ENCODE peak calls at places on chromosomes 2 and 18, in five cellular contexts. One of them, this sample, is unnamed. For H3K4me1, the result is how much of the 10 kb centered on the place peaks cover.

GRCh38 chr2:33505966-33506365 is 29.5 kb downstream of the RASGRP3 start:
- DNase-seq in right cardiac atrium: no peak
- DNase-seq in PC-3: no peak
- DNase-seq in CD8-positive, alpha-beta T cell: no peak
- DNase-seq in fibroblast of lung: no peak
- DNase-seq in this sample: no peak

GRCh38 chr2:64924178-64924934 is 64.8 kb upstream of the SLC1A4 start:
- DNase-seq in fibroblast of lung: no peak
- DNase-seq in right cardiac atrium: no peak
- DNase-seq in PC-3: no peak
- DNase-seq in CD8-positive, alpha-beta T cell: no peak
- DNase-seq in this sample: no peak

GRCh38 chr2:105730170-105730569 is 14.5 kb upstream of the NCK2 start:
- DNase-seq in CD8-positive, alpha-beta T cell: no peak
- DNase-seq in fibroblast of lung: no peak
- DNase-seq in right cardiac atrium: no peak
- DNase-seq in PC-3: no peak
- DNase-seq in this sample: no peak

GRCh38 chr2:112010751-112011150 is 44.3 kb upstream of the TMEM87B start:
- DNase-seq in right cardiac atrium: peak
- DNase-seq in CD8-positive, alpha-beta T cell: no peak
- DNase-seq in fibroblast of lung: no peak
- DNase-seq in PC-3: peak
- DNase-seq in this sample: no peak

GRCh38 chr2:64442277-64442676 is 11.7 kb upstream of the LGALSL start:
- DNase-seq in fibroblast of lung: no peak
- DNase-seq in CD8-positive, alpha-beta T cell: no peak
- DNase-seq in PC-3: no peak
- DNase-seq in right cardiac atrium: no peak
- DNase-seq in this sample: no peak

GRCh38 chr2:119723784-119724467 is 35.8 kb upstream of the PTPN4 start:
- DNase-seq in right cardiac atrium: no peak
- DNase-seq in PC-3: no peak
- DNase-seq in CD8-positive, alpha-beta T cell: no peak
- DNase-seq in fibroblast of lung: peak
- DNase-seq in this sample: no peak

GRCh38 chr2:241558532-241559488 is at the start of gene BOK:
- DNase-seq in CD8-positive, alpha-beta T cell: no peak
- DNase-seq in fibroblast of lung: peak
- DNase-seq in PC-3: peak
- DNase-seq in right cardiac atrium: peak
- DNase-seq in this sample: no peak

GRCh38 chr2:64767670-64768425 is 114.1 kb upstream of the SERTAD2 start:
- DNase-seq in right cardiac atrium: peak
- DNase-seq in CD8-positive, alpha-beta T cell: peak
- DNase-seq in fibroblast of lung: peak
- DNase-seq in PC-3: peak
- DNase-seq in this sample: peak

GRCh38 chr18:58456625-58457024 is 172.3 kb downstream of the ALPK2 start:
- DNase-seq in fibroblast of lung: no peak
- DNase-seq in CD8-positive, alpha-beta T cell: no peak
- DNase-seq in right cardiac atrium: no peak
- DNase-seq in PC-3: no peak
- DNase-seq in this sample: no peak

GRCh38 chr2:173134703-173135102 is 59.1 kb downstream of the MAP3K20 start:
- DNase-seq in right cardiac atrium: no peak
- DNase-seq in fibroblast of lung: peak
- DNase-seq in PC-3: no peak
- DNase-seq in CD8-positive, alpha-beta T cell: no peak
- DNase-seq in this sample: peak

GRCh38 chr2:20430461-20431302 is 16.2 kb upstream of the RHOB start:
- DNase-seq in right cardiac atrium: no peak
- DNase-seq in fibroblast of lung: no peak
- DNase-seq in PC-3: peak
- DNase-seq in CD8-positive, alpha-beta T cell: no peak
- DNase-seq in this sample: peak

GRCh38 chr2:152376968-152377367 is 42.0 kb downstream of the FMNL2 start:
- DNase-seq in right cardiac atrium: no peak
- DNase-seq in CD8-positive, alpha-beta T cell: no peak
- DNase-seq in fibroblast of lung: no peak
- DNase-seq in PC-3: peak
- DNase-seq in this sample: no peak

GRCh38 chr2:85189606-85190270 is 56.5 kb downstream of the TCF7L1 start:
- DNase-seq in CD8-positive, alpha-beta T cell: no peak
- DNase-seq in right cardiac atrium: no peak
- DNase-seq in fibroblast of lung: no peak
- DNase-seq in PC-3: no peak
- DNase-seq in this sample: no peak

GRCh38 chr2:74414913-74415761 is 6.3 kb downstream of the C2orf81 start:
- DNase-seq in fibroblast of lung: peak
- DNase-seq in PC-3: no peak
- DNase-seq in CD8-positive, alpha-beta T cell: no peak
- DNase-seq in right cardiac atrium: peak
- DNase-seq in this sample: no peak

GRCh38 chr2:226644342-226644957 is 155.2 kb downstream of the IRS1 start:
- DNase-seq in right cardiac atrium: peak
- DNase-seq in fibroblast of lung: peak
- DNase-seq in CD8-positive, alpha-beta T cell: no peak
- DNase-seq in PC-3: no peak
- DNase-seq in this sample: peak

GRCh38 chr2:222561817-222562424 is 94.0 kb downstream of the FARSB start:
- DNase-seq in fibroblast of lung: peak
- DNase-seq in CD8-positive, alpha-beta T cell: peak
- DNase-seq in PC-3: peak
- DNase-seq in right cardiac atrium: no peak
- DNase-seq in this sample: no peak

GRCh38 chr2:28292491-28292890 is 100.2 kb upstream of the FOSL2 start:
- DNase-seq in CD8-positive, alpha-beta T cell: no peak
- DNase-seq in PC-3: no peak
- DNase-seq in right cardiac atrium: no peak
- DNase-seq in fibroblast of lung: peak
- DNase-seq in this sample: no peak

DNA sequence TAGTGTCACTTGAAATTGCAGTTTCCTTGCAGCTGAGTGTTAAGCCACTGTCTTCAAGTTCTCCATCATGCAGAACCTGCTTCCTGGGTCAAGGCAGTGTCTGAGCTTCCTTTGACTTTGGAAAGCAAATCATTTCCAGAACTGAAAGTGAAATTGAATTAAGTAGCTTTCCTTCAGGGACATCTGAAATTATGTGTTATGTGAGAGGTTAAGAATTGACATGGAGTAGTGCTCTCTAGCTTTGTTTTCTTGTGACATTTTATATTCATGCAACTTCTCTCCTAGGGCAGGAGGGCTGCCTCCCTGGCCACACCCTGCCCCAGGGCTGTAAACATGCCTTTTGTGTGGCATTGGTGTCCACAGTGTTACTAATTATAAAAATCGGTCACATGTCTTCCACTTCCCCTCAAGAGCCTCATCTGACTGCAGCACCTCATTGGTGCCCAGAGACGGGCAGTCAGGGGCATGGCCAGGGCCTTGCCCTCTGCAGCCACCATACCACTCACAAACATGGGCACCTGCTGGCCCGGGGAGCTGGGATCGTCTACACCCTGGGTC is 14.4 kb downstream of the RAB12 start:
- DNase-seq in PC-3: no peak
- DNase-seq in fibroblast of lung: peak
- DNase-seq in CD8-positive, alpha-beta T cell: no peak
- DNase-seq in right cardiac atrium: peak
- DNase-seq in this sample: no peak
- H3K4me1 ChIP-seq in PC-3: under half
- H3K4me1 ChIP-seq in fibroblast of lung: under half
- H3K4me1 ChIP-seq in CD8-positive, alpha-beta T cell: under half
- H3K4me1 ChIP-seq in right cardiac atrium: under half
- H3K4me1 ChIP-seq in this sample: under half

GRCh38 chr2:217357886-217358620 is 498.2 kb upstream of the TNP1 start:
- DNase-seq in right cardiac atrium: no peak
- DNase-seq in CD8-positive, alpha-beta T cell: no peak
- DNase-seq in fibroblast of lung: no peak
- DNase-seq in PC-3: no peak
- DNase-seq in this sample: no peak

GRCh38 chr2:217356795-217357194 is 496.9 kb upstream of the TNP1 start:
- DNase-seq in PC-3: no peak
- DNase-seq in CD8-positive, alpha-beta T cell: no peak
- DNase-seq in fibroblast of lung: no peak
- DNase-seq in right cardiac atrium: peak
- DNase-seq in this sample: no peak

GRCh38 chr2:217360111-217360510 is 500.2 kb upstream of the TNP1 start:
- DNase-seq in CD8-positive, alpha-beta T cell: no peak
- DNase-seq in fibroblast of lung: no peak
- DNase-seq in right cardiac atrium: no peak
- DNase-seq in PC-3: no peak
- DNase-seq in this sample: no peak

GRCh38 chr2:217351378-217351777 is 491.5 kb upstream of the TNP1 start:
- DNase-seq in PC-3: no peak
- DNase-seq in right cardiac atrium: no peak
- DNase-seq in fibroblast of lung: no peak
- DNase-seq in CD8-positive, alpha-beta T cell: no peak
- DNase-seq in this sample: no peak

GRCh38 chr2:217356142-217356541 is 496.3 kb upstream of the TNP1 start:
- DNase-seq in PC-3: no peak
- DNase-seq in right cardiac atrium: no peak
- DNase-seq in CD8-positive, alpha-beta T cell: no peak
- DNase-seq in fibroblast of lung: no peak
- DNase-seq in this sample: no peak
- H3K4me1 ChIP-seq in PC-3: under half
- H3K4me1 ChIP-seq in right cardiac atrium: under half
- H3K4me1 ChIP-seq in CD8-positive, alpha-beta T cell: under half
- H3K4me1 ChIP-seq in fibroblast of lung: under half
- H3K4me1 ChIP-seq in this sample: under half

GRCh38 chr2:240430595-240430994 is 4.9 kb upstream of the GPC1 start:
- DNase-seq in PC-3: no peak
- DNase-seq in CD8-positive, alpha-beta T cell: no peak
- DNase-seq in fibroblast of lung: no peak
- DNase-seq in right cardiac atrium: no peak
- DNase-seq in this sample: no peak
- H3K4me1 ChIP-seq in PC-3: under half
- H3K4me1 ChIP-seq in CD8-positive, alpha-beta T cell: under half
- H3K4me1 ChIP-seq in fibroblast of lung: under half
- H3K4me1 ChIP-seq in right cardiac atrium: under half
- H3K4me1 ChIP-seq in this sample: under half

GRCh38 chr2:218569038-218569431 is 396 bp downstream of the CNOT9 start:
- DNase-seq in right cardiac atrium: no peak
- DNase-seq in fibroblast of lung: peak
- DNase-seq in CD8-positive, alpha-beta T cell: peak
- DNase-seq in PC-3: peak
- DNase-seq in this sample: peak
- H3K4me1 ChIP-seq in right cardiac atrium: under half
- H3K4me1 ChIP-seq in fibroblast of lung: under half
- H3K4me1 ChIP-seq in CD8-positive, alpha-beta T cell: under half
- H3K4me1 ChIP-seq in PC-3: under half
- H3K4me1 ChIP-seq in this sample: under half

GRCh38 chr2:37672104-37672869 is 845 bp upstream of the CDC42EP3 start:
- DNase-seq in right cardiac atrium: peak
- DNase-seq in fibroblast of lung: peak
- DNase-seq in PC-3: peak
- DNase-seq in CD8-positive, alpha-beta T cell: peak
- DNase-seq in this sample: peak

GRCh38 chr2:37669500-37669899 is 1.9 kb downstream of the CDC42EP3 start:
- DNase-seq in right cardiac atrium: no peak
- DNase-seq in fibroblast of lung: no peak
- DNase-seq in PC-3: no peak
- DNase-seq in CD8-positive, alpha-beta T cell: no peak
- DNase-seq in this sample: no peak

GRCh38 chr2:37671013-37671815 is at the start of gene CDC42EP3:
- DNase-seq in CD8-positive, alpha-beta T cell: peak
- DNase-seq in fibroblast of lung: no peak
- DNase-seq in right cardiac atrium: peak
- DNase-seq in PC-3: peak
- DNase-seq in this sample: peak

GRCh38 chr2:37671816-37672103 is 318 bp upstream of the CDC42EP3 start:
- DNase-seq in right cardiac atrium: no peak
- DNase-seq in PC-3: no peak
- DNase-seq in CD8-positive, alpha-beta T cell: no peak
- DNase-seq in fibroblast of lung: no peak
- DNase-seq in this sample: peak

DNA sequence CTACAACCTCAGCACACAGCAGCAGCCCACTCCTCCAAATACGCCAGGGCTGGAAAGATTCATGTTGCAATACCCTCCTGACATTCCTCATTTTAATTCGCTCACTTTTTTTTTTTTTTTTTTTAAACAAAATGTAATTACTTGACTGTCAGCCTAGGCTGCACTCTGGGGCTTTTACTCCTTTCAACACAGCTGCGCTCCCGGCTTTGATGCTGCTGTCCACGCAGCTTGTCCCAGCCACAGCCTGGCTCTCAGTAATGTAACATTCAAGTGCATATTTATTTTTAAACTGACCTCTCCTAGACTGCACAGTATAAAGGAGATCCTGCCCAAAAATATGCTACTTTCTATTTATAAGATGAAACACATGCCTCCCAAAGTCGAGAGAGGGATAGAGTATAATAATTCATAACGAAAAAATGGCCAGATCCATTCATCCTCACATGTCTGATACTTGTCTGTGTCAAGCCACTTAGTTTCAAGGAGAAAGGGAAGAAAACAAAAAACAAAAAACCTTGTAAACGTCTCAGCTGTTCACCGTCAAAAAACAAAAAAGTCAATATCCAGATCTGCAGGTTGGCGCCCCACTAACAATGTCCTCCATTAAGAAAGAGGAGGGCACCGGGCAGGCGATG is 947 bp downstream of the CDC42EP3 start:
- DNase-seq in right cardiac atrium: no peak
- DNase-seq in CD8-positive, alpha-beta T cell: no peak
- DNase-seq in PC-3: no peak
- DNase-seq in fibroblast of lung: peak
- DNase-seq in this sample: no peak
- H3K4me1 ChIP-seq in right cardiac atrium: under half
- H3K4me1 ChIP-seq in CD8-positive, alpha-beta T cell: under half
- H3K4me1 ChIP-seq in PC-3: under half
- H3K4me1 ChIP-seq in fibroblast of lung: under half
- H3K4me1 ChIP-seq in this sample: under half

GRCh38 chr2:233338046-233338445 is 16.2 kb upstream of the DGKD start:
- DNase-seq in right cardiac atrium: no peak
- DNase-seq in fibroblast of lung: no peak
- DNase-seq in CD8-positive, alpha-beta T cell: no peak
- DNase-seq in PC-3: no peak
- DNase-seq in this sample: no peak
- H3K4me1 ChIP-seq in right cardiac atrium: under half
- H3K4me1 ChIP-seq in fibroblast of lung: under half
- H3K4me1 ChIP-seq in CD8-positive, alpha-beta T cell: under half
- H3K4me1 ChIP-seq in PC-3: under half
- H3K4me1 ChIP-seq in this sample: under half

DNA sequence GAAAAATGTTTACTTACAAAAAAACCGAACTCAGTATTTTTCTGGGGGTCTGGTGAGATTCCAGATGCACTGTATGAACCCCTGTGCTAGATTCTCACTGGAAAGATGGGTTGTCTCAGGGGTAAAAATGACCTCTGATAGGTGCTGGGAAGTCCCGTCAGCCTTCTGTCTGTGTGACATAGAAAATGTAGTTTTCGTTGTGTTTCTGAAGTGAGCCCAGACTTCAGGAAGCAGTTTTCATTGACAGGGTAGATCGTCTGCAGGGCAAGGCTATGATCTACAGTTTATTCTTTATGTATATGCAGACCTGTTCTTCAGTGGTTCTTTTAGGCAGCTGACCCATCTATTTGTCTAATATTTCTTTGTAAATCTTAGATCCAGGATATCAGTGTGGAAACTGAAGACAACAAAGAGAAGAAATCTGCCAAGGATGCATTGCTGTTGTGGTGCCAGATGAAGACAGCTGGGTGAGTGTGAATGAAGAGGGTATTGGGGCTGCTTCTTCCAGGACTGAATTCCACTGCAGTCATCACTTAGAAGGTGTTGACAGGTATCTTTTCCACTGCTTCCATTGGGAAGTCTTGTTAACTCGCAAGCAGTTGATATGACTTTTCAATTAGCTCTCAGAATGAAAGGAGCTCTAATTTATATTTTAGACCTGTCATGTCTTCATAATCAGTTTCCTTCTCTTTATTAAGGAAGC is 107.5 kb upstream of the EML6 start:
- DNase-seq in right cardiac atrium: no peak
- DNase-seq in PC-3: no peak
- DNase-seq in fibroblast of lung: no peak
- DNase-seq in CD8-positive, alpha-beta T cell: no peak
- DNase-seq in this sample: no peak
- H3K4me1 ChIP-seq in right cardiac atrium: under half
- H3K4me1 ChIP-seq in PC-3: under half
- H3K4me1 ChIP-seq in fibroblast of lung: under half
- H3K4me1 ChIP-seq in CD8-positive, alpha-beta T cell: under half
- H3K4me1 ChIP-seq in this sample: under half